ENCODE peak calls at places on chromosomes 5 and 9, in four cellular contexts. One of them, this sample, is unnamed.

GRCh38 chr9:133377721-133378216 is 1.6 kb downstream of the STKLD1 start:
- DNase-seq in Jurkat, Clone E6-1: no peak
- DNase-seq in breast epithelium: no peak
- DNase-seq in NCI-H82: peak
- DNase-seq in this sample: no peak

GRCh38 chr9:77014597-77015263 is 4.7 kb upstream of the FOXB2 start:
- DNase-seq in Jurkat, Clone E6-1: no peak
- DNase-seq in breast epithelium: no peak
- DNase-seq in NCI-H82: no peak
- DNase-seq in this sample: no peak

GRCh38 chr9:7984713-7985112 is 185.1 kb upstream of the DMAC1 start:
- DNase-seq in Jurkat, Clone E6-1: no peak
- DNase-seq in breast epithelium: no peak
- DNase-seq in NCI-H82: no peak
- DNase-seq in this sample: no peak

GRCh38 chr9:99340281-99340680 is 118.2 kb downstream of the SEC61B start:
- DNase-seq in Jurkat, Clone E6-1: no peak
- DNase-seq in breast epithelium: no peak
- DNase-seq in NCI-H82: no peak
- DNase-seq in this sample: no peak

GRCh38 chr9:109253637-109254284 is 67.1 kb downstream of the EPB41L4B start:
- DNase-seq in Jurkat, Clone E6-1: no peak
- DNase-seq in breast epithelium: peak
- DNase-seq in NCI-H82: no peak
- DNase-seq in this sample: no peak

GRCh38 chr5:138820695-138821094 is 54.4 kb downstream of the LRRTM2 start:
- DNase-seq in Jurkat, Clone E6-1: no peak
- DNase-seq in breast epithelium: no peak
- DNase-seq in NCI-H82: no peak
- DNase-seq in this sample: no peak

GRCh38 chr5:16679863-16680262 is 63.1 kb upstream of the RETREG1 start:
- DNase-seq in Jurkat, Clone E6-1: no peak
- DNase-seq in breast epithelium: no peak
- DNase-seq in NCI-H82: peak
- DNase-seq in this sample: no peak

GRCh38 chr9:36738318-36738975 is 165.8 kb downstream of the MELK start:
- DNase-seq in Jurkat, Clone E6-1: no peak
- DNase-seq in breast epithelium: no peak
- DNase-seq in NCI-H82: no peak
- DNase-seq in this sample: no peak

GRCh38 chr5:143229896-143230675 is 173.4 kb downstream of the NR3C1 start:
- DNase-seq in Jurkat, Clone E6-1: peak
- DNase-seq in breast epithelium: no peak
- DNase-seq in NCI-H82: peak
- DNase-seq in this sample: no peak

GRCh38 chr5:136686192-136686872 is 321.0 kb upstream of the TRPC7 start:
- DNase-seq in Jurkat, Clone E6-1: no peak
- DNase-seq in breast epithelium: no peak
- DNase-seq in NCI-H82: peak
- DNase-seq in this sample: no peak

GRCh38 chr5:9847631-9848030 is 217.5 kb upstream of the TAS2R1 start:
- DNase-seq in Jurkat, Clone E6-1: no peak
- DNase-seq in breast epithelium: no peak
- DNase-seq in NCI-H82: no peak
- DNase-seq in this sample: no peak

GRCh38 chr5:91126448-91126847 is 256.7 kb downstream of the ARRDC3 start:
- DNase-seq in Jurkat, Clone E6-1: no peak
- DNase-seq in breast epithelium: no peak
- DNase-seq in NCI-H82: no peak
- DNase-seq in this sample: no peak

GRCh38 chr9:110538621-110539020 is 40.9 kb downstream of the SVEP1 start:
- DNase-seq in Jurkat, Clone E6-1: no peak
- DNase-seq in breast epithelium: no peak
- DNase-seq in NCI-H82: peak
- DNase-seq in this sample: no peak

GRCh38 chr9:83505282-83505681 is 32.9 kb downstream of the FRMD3 start:
- DNase-seq in Jurkat, Clone E6-1: no peak
- DNase-seq in breast epithelium: no peak
- DNase-seq in NCI-H82: peak
- DNase-seq in this sample: no peak

GRCh38 chr9:97293207-97293721 is 14.2 kb upstream of the CCDC180 start:
- DNase-seq in Jurkat, Clone E6-1: no peak
- DNase-seq in breast epithelium: no peak
- DNase-seq in NCI-H82: no peak
- DNase-seq in this sample: no peak

This sample was measured in chondrocyte.